ENCODE peak calls at places on chromosome 22, in nine cellular contexts. One of them, this sample, is unnamed.

GRCh38 chr22:28025333-28025732 is 106.3 kb upstream of the PITPNB start:
- DNase-seq in GM12865: no peak
- DNase-seq in type B pancreatic cell: no peak
- DNase-seq in natural killer cell: peak
- DNase-seq in left ventricle myocardium inferior: peak
- DNase-seq in hepatocyte: no peak
- DNase-seq in cardiac muscle cell: no peak
- DNase-seq in Calu3: no peak
- DNase-seq in HCT116: no peak
- DNase-seq in this sample: no peak

GRCh38 chr22:50574383-50574755 is 3.9 kb downstream of the CPT1B start:
- DNase-seq in GM12865: no peak
- DNase-seq in type B pancreatic cell: no peak
- DNase-seq in natural killer cell: no peak
- DNase-seq in left ventricle myocardium inferior: no peak
- DNase-seq in hepatocyte: no peak
- DNase-seq in cardiac muscle cell: no peak
- DNase-seq in Calu3: no peak
- DNase-seq in HCT116: no peak
- DNase-seq in this sample: no peak

GRCh38 chr22:47367107-47367690 is 604.7 kb downstream of the TBC1D22A start:
- DNase-seq in GM12865: no peak
- DNase-seq in type B pancreatic cell: peak
- DNase-seq in natural killer cell: no peak
- DNase-seq in left ventricle myocardium inferior: no peak
- DNase-seq in hepatocyte: no peak
- DNase-seq in cardiac muscle cell: no peak
- DNase-seq in Calu3: no peak
- DNase-seq in HCT116: no peak
- DNase-seq in this sample: no peak

GRCh38 chr22:33923033-33923432 is 2.8 kb upstream of the LARGE1 start:
- DNase-seq in GM12865: no peak
- DNase-seq in type B pancreatic cell: no peak
- DNase-seq in natural killer cell: no peak
- DNase-seq in left ventricle myocardium inferior: no peak
- DNase-seq in hepatocyte: no peak
- DNase-seq in cardiac muscle cell: no peak
- DNase-seq in Calu3: no peak
- DNase-seq in HCT116: no peak
- DNase-seq in this sample: no peak

GRCh38 chr22:48955351-48956311 is 872.0 kb downstream of the BRD1 start:
- DNase-seq in GM12865: no peak
- DNase-seq in type B pancreatic cell: peak
- DNase-seq in natural killer cell: peak
- DNase-seq in left ventricle myocardium inferior: no peak
- DNase-seq in hepatocyte: no peak
- DNase-seq in cardiac muscle cell: no peak
- DNase-seq in Calu3: no peak
- DNase-seq in HCT116: no peak
- DNase-seq in this sample: no peak

GRCh38 chr22:24594569-24595120 is 1.8 kb upstream of the LRRC75B start:
- DNase-seq in GM12865: no peak
- DNase-seq in type B pancreatic cell: no peak
- DNase-seq in natural killer cell: no peak
- DNase-seq in left ventricle myocardium inferior: no peak
- DNase-seq in hepatocyte: no peak
- DNase-seq in cardiac muscle cell: no peak
- DNase-seq in Calu3: peak
- DNase-seq in HCT116: no peak
- DNase-seq in this sample: no peak

GRCh38 chr22:24134090-24134846 is 47.0 kb upstream of the SUSD2 start:
- DNase-seq in GM12865: no peak
- DNase-seq in type B pancreatic cell: no peak
- DNase-seq in natural killer cell: no peak
- DNase-seq in left ventricle myocardium inferior: peak
- DNase-seq in hepatocyte: no peak
- DNase-seq in cardiac muscle cell: peak
- DNase-seq in Calu3: no peak
- DNase-seq in HCT116: no peak
- DNase-seq in this sample: no peak

GRCh38 chr22:30422481-30423295 is 2.9 kb upstream of the MTFP1 start:
- DNase-seq in GM12865: no peak
- DNase-seq in type B pancreatic cell: no peak
- DNase-seq in natural killer cell: no peak
- DNase-seq in left ventricle myocardium inferior: peak
- DNase-seq in hepatocyte: peak
- DNase-seq in cardiac muscle cell: peak
- DNase-seq in Calu3: peak
- DNase-seq in HCT116: peak
- DNase-seq in this sample: no peak

GRCh38 chr22:46373166-46373565 is 37.7 kb downstream of the TRMU start:
- DNase-seq in GM12865: no peak
- DNase-seq in type B pancreatic cell: no peak
- DNase-seq in natural killer cell: peak
- DNase-seq in left ventricle myocardium inferior: no peak
- DNase-seq in hepatocyte: no peak
- DNase-seq in cardiac muscle cell: no peak
- DNase-seq in Calu3: no peak
- DNase-seq in HCT116: no peak
- DNase-seq in this sample: no peak

GRCh38 chr22:25282671-25283561 is 63.5 kb downstream of the CRYBB2 start:
- DNase-seq in GM12865: no peak
- DNase-seq in type B pancreatic cell: peak
- DNase-seq in natural killer cell: no peak
- DNase-seq in left ventricle myocardium inferior: no peak
- DNase-seq in hepatocyte: peak
- DNase-seq in cardiac muscle cell: peak
- DNase-seq in Calu3: no peak
- DNase-seq in HCT116: no peak
- DNase-seq in this sample: peak

GRCh38 chr22:46845281-46846153 is 83.1 kb downstream of the TBC1D22A start:
- DNase-seq in GM12865: no peak
- DNase-seq in type B pancreatic cell: no peak
- DNase-seq in natural killer cell: no peak
- DNase-seq in left ventricle myocardium inferior: no peak
- DNase-seq in hepatocyte: no peak
- DNase-seq in cardiac muscle cell: no peak
- DNase-seq in Calu3: no peak
- DNase-seq in HCT116: no peak
- DNase-seq in this sample: no peak

GRCh38 chr22:48629631-48630443 is 1197.8 kb downstream of the BRD1 start:
- DNase-seq in GM12865: no peak
- DNase-seq in type B pancreatic cell: no peak
- DNase-seq in natural killer cell: no peak
- DNase-seq in left ventricle myocardium inferior: no peak
- DNase-seq in hepatocyte: no peak
- DNase-seq in cardiac muscle cell: no peak
- DNase-seq in Calu3: no peak
- DNase-seq in HCT116: no peak
- DNase-seq in this sample: no peak

GRCh38 chr22:49012695-49013094 is 815.0 kb downstream of the BRD1 start:
- DNase-seq in GM12865: no peak
- DNase-seq in type B pancreatic cell: no peak
- DNase-seq in natural killer cell: no peak
- DNase-seq in left ventricle myocardium inferior: no peak
- DNase-seq in hepatocyte: no peak
- DNase-seq in cardiac muscle cell: no peak
- DNase-seq in Calu3: no peak
- DNase-seq in HCT116: no peak
- DNase-seq in this sample: no peak

GRCh38 chr22:24322522-24322921 is 51.9 kb downstream of the SPECC1L start:
- DNase-seq in GM12865: no peak
- DNase-seq in type B pancreatic cell: no peak
- DNase-seq in natural killer cell: no peak
- DNase-seq in left ventricle myocardium inferior: no peak
- DNase-seq in hepatocyte: no peak
- DNase-seq in cardiac muscle cell: no peak
- DNase-seq in Calu3: no peak
- DNase-seq in HCT116: no peak
- DNase-seq in this sample: no peak

GRCh38 chr22:35795476-35795875 is 77.8 kb downstream of the APOL5 start:
- DNase-seq in GM12865: peak
- DNase-seq in type B pancreatic cell: no peak
- DNase-seq in natural killer cell: no peak
- DNase-seq in left ventricle myocardium inferior: no peak
- DNase-seq in hepatocyte: no peak
- DNase-seq in cardiac muscle cell: no peak
- DNase-seq in Calu3: no peak
- DNase-seq in HCT116: no peak
- DNase-seq in this sample: no peak

GRCh38 chr22:23088199-23088604 is 17.9 kb downstream of the GNAZ start:
- DNase-seq in GM12865: no peak
- DNase-seq in type B pancreatic cell: no peak
- DNase-seq in natural killer cell: no peak
- DNase-seq in left ventricle myocardium inferior: no peak
- DNase-seq in hepatocyte: no peak
- DNase-seq in cardiac muscle cell: no peak
- DNase-seq in Calu3: peak
- DNase-seq in HCT116: no peak
- DNase-seq in this sample: no peak

GRCh38 chr22:18994780-18995711 is 59.0 kb upstream of the PRODH start:
- DNase-seq in GM12865: no peak
- DNase-seq in type B pancreatic cell: peak
- DNase-seq in natural killer cell: no peak
- DNase-seq in left ventricle myocardium inferior: no peak
- DNase-seq in hepatocyte: peak
- DNase-seq in cardiac muscle cell: peak
- DNase-seq in Calu3: peak
- DNase-seq in HCT116: no peak
- DNase-seq in this sample: no peak

DNA sequence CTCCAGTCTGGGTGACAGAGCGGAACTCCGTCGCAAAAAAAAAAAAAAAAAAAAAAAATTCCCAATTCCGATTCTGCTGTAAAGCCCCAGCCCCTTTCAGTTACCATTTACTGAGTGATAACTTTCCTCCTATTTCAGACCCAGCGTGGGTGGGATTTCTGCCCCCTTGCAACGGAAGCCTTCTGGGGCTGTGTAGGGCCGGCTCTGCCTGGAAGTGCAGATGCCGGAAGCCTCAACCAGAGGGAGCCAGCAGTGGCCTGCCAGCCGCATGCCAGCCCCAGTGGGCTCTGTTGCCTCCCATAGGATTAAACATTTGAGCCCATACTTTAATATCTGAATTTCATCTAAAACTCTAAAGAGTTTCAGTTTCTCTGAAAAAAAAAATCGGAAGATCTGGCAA is 60.0 kb upstream of the NUP50 start:
- DNase-seq in GM12865: no peak
- DNase-seq in type B pancreatic cell: no peak
- DNase-seq in natural killer cell: no peak
- DNase-seq in left ventricle myocardium inferior: no peak
- DNase-seq in hepatocyte: no peak
- DNase-seq in cardiac muscle cell: no peak
- DNase-seq in Calu3: no peak
- DNase-seq in HCT116: no peak
- DNase-seq in this sample: no peak
- TF ChIP-seq CTCF in GM12865: no peak
- TF ChIP-seq CTCF in type B pancreatic cell: peak
- TF ChIP-seq CTCF in natural killer cell: no peak
- TF ChIP-seq CTCF in left ventricle myocardium inferior: no peak
- TF ChIP-seq CTCF in hepatocyte: no peak
- TF ChIP-seq CTCF in cardiac muscle cell: peak
- TF ChIP-seq CTCF in Calu3: no peak
- TF ChIP-seq CTCF in HCT116: no peak
- TF ChIP-seq CTCF in this sample: no peak

GRCh38 chr22:38097557-38098409 is 12.7 kb downstream of the BAIAP2L2 start:
- DNase-seq in GM12865: peak
- DNase-seq in type B pancreatic cell: peak
- DNase-seq in natural killer cell: no peak
- DNase-seq in left ventricle myocardium inferior: no peak
- DNase-seq in hepatocyte: no peak
- DNase-seq in cardiac muscle cell: peak
- DNase-seq in Calu3: no peak
- DNase-seq in HCT116: peak
- DNase-seq in this sample: no peak
- TF ChIP-seq CTCF in GM12865: peak
- TF ChIP-seq CTCF in type B pancreatic cell: peak
- TF ChIP-seq CTCF in natural killer cell: no peak
- TF ChIP-seq CTCF in left ventricle myocardium inferior: peak
- TF ChIP-seq CTCF in hepatocyte: peak
- TF ChIP-seq CTCF in cardiac muscle cell: peak
- TF ChIP-seq CTCF in Calu3: no peak
- TF ChIP-seq CTCF in HCT116: peak
- TF ChIP-seq CTCF in this sample: no peak

DNA sequence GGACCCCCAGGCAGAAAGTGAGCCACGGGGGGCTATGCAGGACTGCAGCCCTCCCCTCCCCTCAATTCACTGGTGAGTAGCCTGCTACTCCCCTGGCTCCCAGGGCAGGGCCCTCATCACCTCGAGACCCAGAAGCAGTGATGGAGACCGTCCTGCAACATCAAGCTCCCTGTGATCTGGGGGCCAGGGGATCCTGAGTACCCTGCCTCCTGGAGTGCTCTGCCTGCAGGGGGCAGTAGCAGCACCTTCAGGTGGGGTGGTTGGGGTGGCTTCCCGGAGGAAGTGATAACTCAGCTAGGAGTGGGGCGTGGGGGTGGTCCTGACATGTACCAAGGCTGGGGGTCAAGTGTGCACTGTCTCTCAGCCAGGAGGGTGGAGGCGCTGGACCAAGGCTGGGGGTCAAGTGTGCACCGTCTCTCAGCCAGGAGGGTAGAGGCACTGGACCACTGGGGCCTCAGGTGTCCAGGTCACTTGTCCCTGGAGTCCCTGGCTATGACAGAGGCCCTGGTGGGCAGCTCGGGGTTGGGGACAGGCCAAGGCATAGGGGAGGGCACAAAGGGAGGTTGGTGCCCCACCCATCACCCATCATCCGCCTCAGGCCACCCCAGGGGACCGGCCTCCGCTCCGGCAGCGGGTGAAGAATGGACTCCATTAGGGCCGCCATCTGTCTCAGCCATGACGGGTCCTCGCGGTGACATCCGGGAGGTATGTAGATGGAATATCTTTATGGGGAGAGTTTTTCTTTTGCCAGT is 9.4 kb downstream of the RTN4R start:
- DNase-seq in GM12865: peak
- DNase-seq in type B pancreatic cell: no peak
- DNase-seq in natural killer cell: no peak
- DNase-seq in left ventricle myocardium inferior: no peak
- DNase-seq in hepatocyte: no peak
- DNase-seq in cardiac muscle cell: no peak
- DNase-seq in Calu3: no peak
- DNase-seq in HCT116: no peak
- DNase-seq in this sample: peak
- TF ChIP-seq CTCF in GM12865: peak
- TF ChIP-seq CTCF in type B pancreatic cell: peak
- TF ChIP-seq CTCF in natural killer cell: no peak
- TF ChIP-seq CTCF in left ventricle myocardium inferior: no peak
- TF ChIP-seq CTCF in hepatocyte: no peak
- TF ChIP-seq CTCF in cardiac muscle cell: peak
- TF ChIP-seq CTCF in Calu3: peak
- TF ChIP-seq CTCF in HCT116: no peak
- TF ChIP-seq CTCF in this sample: peak

DNA sequence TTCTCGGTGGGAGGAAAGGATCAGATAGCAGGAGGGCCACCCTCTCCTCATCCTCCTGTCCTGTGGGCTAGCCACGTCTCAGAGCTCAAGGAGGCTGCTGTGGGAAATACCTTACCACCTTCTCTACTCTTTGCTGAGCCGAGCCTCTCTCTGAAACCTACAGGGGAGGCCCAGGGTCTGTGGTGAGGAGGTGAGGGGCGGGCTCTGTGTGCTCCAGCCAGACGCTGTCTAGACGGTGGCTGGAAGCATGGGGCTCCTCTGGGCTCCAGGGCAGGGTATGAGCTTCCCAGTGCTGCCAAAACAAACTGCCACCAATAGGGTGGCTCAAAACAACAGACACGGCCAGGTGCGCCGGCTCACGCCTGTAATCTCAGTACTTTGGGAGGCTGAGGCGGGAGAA is 5.5 kb upstream of the TMPRSS6 start:
- DNase-seq in GM12865: no peak
- DNase-seq in type B pancreatic cell: no peak
- DNase-seq in natural killer cell: no peak
- DNase-seq in left ventricle myocardium inferior: no peak
- DNase-seq in hepatocyte: no peak
- DNase-seq in cardiac muscle cell: no peak
- DNase-seq in Calu3: no peak
- DNase-seq in HCT116: no peak
- DNase-seq in this sample: no peak
- TF ChIP-seq CTCF in GM12865: no peak
- TF ChIP-seq CTCF in type B pancreatic cell: no peak
- TF ChIP-seq CTCF in natural killer cell: no peak
- TF ChIP-seq CTCF in left ventricle myocardium inferior: no peak
- TF ChIP-seq CTCF in hepatocyte: no peak
- TF ChIP-seq CTCF in cardiac muscle cell: no peak
- TF ChIP-seq CTCF in Calu3: no peak
- TF ChIP-seq CTCF in HCT116: no peak
- TF ChIP-seq CTCF in this sample: no peak

This sample was measured in GM20000.